ENCODE peak calls at places on chromosomes 13 and 19, in eight cellular contexts. P is HCT116; T is pancreas; Y is CD4-positive, alpha-beta T cell; B is transverse colon; X is prostate gland; H is aorta; O is substantia nigra. D is an unnamed sample.
A peak's percentile ranks its signal among the peaks of the same experiment; 100 is the strongest.

GRCh38 chr19:48415395-48415794 is 21.9 kb downstream of the GRIN2D start:
- DNase-seq in P (peak; percentile 84), Y (peak; percentile 50), O (peak; percentile 40), X (peak; percentile 37), T (peak; percentile 84), H (peak; percentile 91), B (peak; percentile 92), D (peak; percentile 29)

GRCh38 chr13:75715598-75716523 is 79.7 kb downstream of the LMO7 start:
- DNase-seq in H (no peak), O (no peak), X (no peak), B (no peak), P (no peak), T (no peak), Y (no peak), D (peak; percentile 53)

GRCh38 chr13:24270639-24271131 is 38.7 kb upstream of the C1QTNF9 start:
- DNase-seq in T (peak; percentile 46), B (peak; percentile 62), P (no peak), X (no peak), H (peak; percentile 86), O (peak; percentile 74), Y (no peak), D (peak; percentile 28)

GRCh38 chr19:8209965-8210659 is 942 bp downstream of the CERS4 start:
- DNase-seq in O (no peak), P (no peak), B (no peak), Y (no peak), T (peak; percentile 60), X (peak; percentile 12), H (no peak), D (no peak)

GRCh38 chr19:53865918-53866696 is 1.6 kb upstream of the MYADM start:
- DNase-seq in T (peak; percentile 66), Y (peak; percentile 49), B (peak; percentile 81), O (peak; percentile 76), P (peak; percentile 60), H (peak; percentile 94), X (peak; percentile 32), D (peak; percentile 38)

GRCh38 chr19:48569814-48570213 is 17.8 kb downstream of the SULT2B1 start:
- DNase-seq in X (peak; percentile 54), T (no peak), Y (no peak), P (no peak), H (no peak), B (no peak), O (no peak), D (no peak)

GRCh38 chr13:108859202-108860012 is 230.0 kb downstream of the MYO16 start:
- DNase-seq in Y (no peak), H (no peak), P (no peak), X (no peak), O (no peak), B (no peak), T (no peak), D (no peak)

GRCh38 chr13:42255854-42256253 is 16.1 kb upstream of the AKAP11 start:
- DNase-seq in O (no peak), P (no peak), Y (no peak), X (no peak), H (no peak), B (no peak), T (no peak), D (peak; percentile 53)

GRCh38 chr19:39937094-39937493 is 2.7 kb upstream of the FCGBP start:
- DNase-seq in Y (no peak), O (no peak), T (no peak), H (no peak), B (no peak), X (no peak), P (no peak), D (no peak)

GRCh38 chr19:35030257-35031071 is at the start of gene SCN1B:
- DNase-seq in P (peak; percentile 22), H (peak; percentile 93), B (peak; percentile 46), Y (peak; percentile 64), X (no peak), O (peak; percentile 59), T (peak; percentile 83), D (peak; percentile 63)

GRCh38 chr19:19465436-19466070 is 49.8 kb downstream of the TSSK6 start:
- DNase-seq in B (no peak), O (no peak), H (no peak), X (no peak), T (peak; percentile 78), Y (no peak), P (no peak), D (no peak)

GRCh38 chr19:19470579-19470978 is 44.8 kb downstream of the TSSK6 start:
- DNase-seq in B (no peak), P (no peak), O (no peak), Y (no peak), X (no peak), T (no peak), H (no peak), D (no peak)

GRCh38 chr19:19466201-19466600 is 49.1 kb downstream of the TSSK6 start:
- DNase-seq in Y (no peak), T (no peak), B (no peak), X (no peak), P (no peak), O (no peak), H (no peak), D (no peak)

GRCh38 chr19:19471682-19472081 is 43.7 kb downstream of the TSSK6 start:
- DNase-seq in Y (no peak), T (no peak), P (no peak), B (no peak), X (no peak), H (no peak), O (no peak), D (no peak)

DNA sequence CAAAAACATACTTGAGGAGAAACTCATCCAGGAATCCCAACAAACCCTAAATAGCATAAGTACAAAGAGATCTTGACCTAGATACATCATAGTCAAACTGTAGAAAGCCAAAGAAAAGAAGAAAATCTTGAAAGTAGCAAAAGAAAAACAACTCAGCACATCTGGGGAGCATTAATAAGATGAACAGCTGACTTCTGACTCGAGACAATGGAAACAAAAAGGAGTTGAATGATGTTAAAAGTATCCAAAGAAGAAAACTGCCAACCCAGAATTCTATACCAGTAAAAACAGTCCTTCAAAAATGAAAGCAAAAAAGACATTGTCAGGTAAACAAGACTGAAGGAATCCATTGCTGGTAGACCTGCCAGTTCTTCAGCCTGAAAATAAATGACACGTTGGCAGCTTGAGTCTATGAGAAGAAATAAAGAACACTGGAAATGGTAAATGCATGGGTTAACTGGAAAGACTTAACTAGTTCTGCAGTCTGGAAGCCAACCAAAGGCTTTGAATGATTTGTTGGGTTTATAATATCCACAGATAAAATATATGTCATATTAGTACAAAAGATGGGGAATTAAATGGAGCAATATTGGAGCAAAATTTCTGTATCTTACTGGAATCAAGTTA is 46.8 kb downstream of the TSSK6 start:
- DNase-seq in O (no peak), X (no peak), H (no peak), Y (no peak), B (no peak), T (no peak), P (no peak), D (no peak)
- H3K27ac ChIP-seq in O (no peak overlapping the region), X (no peak overlapping the region), H (no peak overlapping the region), Y (no peak overlapping the region), B (no peak overlapping the region), T (no peak overlapping the region), P (no peak overlapping the region), D (no peak overlapping the region)

DNA sequence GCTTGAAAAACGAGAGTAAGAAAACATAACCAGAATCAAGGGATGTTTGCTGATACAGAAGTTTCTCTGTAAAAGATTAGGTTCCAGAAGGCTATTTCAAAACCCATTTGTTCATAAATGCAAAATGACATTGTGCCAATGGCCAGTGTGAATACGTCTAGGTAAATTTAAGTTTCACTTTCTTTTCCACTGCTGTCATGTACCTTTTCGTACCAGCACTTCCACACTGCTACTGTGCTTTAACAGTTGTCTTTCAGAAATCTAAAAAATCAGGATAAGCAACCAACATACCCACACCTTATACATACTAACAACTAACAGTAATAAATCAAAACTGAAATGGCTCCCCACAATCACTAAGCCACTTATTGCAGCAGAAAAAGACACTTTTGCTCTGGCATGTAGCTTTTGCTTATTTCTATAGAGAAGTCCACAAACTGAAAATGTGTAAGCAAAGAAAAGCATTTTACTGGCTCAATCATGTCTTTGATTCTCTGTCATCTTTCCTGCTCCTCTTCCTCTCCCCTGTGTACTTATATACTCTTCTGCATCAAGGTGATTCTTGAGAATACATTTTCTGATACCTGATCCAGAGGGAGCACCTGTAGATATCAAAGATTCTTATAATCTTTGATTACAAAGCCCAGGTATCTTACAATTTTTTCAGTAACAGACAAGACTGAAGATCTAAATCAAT is 34.3 kb downstream of the ELF1 start:
- DNase-seq in H (no peak), P (no peak), O (no peak), B (no peak), T (no peak), Y (no peak), X (no peak), D (peak; percentile 23)
- H3K27ac ChIP-seq in H (no peak overlapping the region), P (no peak overlapping the region), O (peak overlapping the region; percentile 72), B (peak overlapping the region; percentile 82), T (no peak overlapping the region), Y (peak overlapping the region; percentile 87), X (peak overlapping the region; percentile 78), D (peak overlapping the region; percentile 18)

DNA sequence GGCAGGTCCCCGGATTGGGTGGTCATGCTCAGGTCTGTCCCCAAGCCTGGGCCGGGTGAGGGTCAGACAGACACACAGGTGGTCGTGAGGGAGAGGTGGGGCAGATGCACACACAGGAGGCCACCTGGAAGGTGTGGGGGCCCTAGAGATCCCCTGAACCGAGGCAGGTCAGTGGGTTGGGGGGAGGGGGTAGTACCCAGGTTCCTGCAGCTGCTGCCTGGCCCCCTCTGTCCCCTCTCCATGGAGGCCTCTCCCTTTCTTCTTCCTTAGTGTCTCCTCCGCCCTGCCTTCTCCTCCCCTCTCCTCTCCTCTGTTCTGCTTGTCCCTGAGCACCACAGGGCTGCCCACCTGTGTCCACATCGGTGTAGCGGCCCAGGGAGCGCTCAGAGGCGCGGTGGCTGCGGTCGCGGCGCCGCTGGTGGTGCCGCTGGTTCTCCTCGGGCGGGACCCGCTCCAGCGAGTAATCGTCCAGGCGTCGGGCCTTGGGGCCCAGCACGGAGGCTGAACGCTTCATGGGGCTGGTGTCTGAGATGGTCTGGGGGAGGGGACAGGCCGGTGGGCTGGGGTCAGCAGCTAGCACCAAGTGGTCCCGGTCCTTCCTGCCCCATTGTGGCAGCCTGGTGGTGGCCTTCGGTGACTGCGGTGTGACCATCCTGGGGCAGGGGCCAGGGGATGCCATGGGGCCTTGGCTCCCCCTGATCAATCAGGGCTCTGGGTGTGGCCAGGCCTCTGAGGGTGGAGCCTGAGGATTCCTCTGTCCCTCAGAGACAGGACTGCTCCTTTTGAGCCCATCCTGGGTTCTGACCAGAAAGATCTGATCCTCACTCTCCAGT is 59.0 kb downstream of the IER2 start:
- DNase-seq in X (no peak), H (no peak), B (no peak), O (no peak), Y (no peak), P (no peak), T (no peak), D (no peak)
- H3K27ac ChIP-seq in X (no peak overlapping the region), H (no peak overlapping the region), B (no peak overlapping the region), O (no peak overlapping the region), Y (no peak overlapping the region), P (no peak overlapping the region), T (no peak overlapping the region), D (no peak overlapping the region)

DNA sequence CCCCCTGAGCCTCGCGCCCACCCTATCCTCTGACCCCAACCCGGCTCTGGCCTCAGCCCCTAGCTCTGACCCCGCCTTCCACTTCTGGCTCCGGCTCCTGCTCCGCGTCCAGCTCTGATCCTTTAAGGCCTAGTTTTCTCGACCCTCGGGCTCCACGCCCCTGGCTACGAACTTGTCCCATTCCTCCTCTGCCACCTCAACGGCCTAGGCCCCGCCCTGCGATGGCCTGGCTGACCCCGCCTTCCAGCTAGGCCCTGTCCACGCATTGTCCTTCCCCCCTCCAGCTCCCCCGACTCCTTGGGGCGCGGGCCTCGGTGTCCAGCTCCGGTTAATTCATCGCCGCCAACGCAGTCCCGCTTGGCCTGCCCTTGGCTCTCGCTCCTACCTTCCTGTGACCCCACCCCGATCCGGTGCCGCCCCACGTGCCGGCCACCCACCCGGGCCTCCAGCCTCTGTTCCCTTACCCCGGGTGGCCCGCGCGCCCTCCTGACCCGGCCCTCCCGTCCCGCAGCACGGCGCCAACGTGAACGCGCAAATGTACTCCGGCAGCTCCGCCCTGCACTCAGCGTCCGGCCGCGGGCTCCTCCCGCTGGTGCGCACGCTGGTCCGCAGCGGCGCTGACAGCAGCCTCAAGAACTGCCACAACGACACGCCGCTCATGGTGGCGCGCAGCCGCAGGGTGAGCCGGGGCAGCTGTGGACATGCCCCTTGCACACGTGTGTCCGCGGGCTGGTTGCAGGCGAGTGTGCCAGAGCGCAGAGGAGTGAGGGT is 9.4 kb downstream of the BCL3 start:
- DNase-seq in Y (no peak), P (no peak), T (peak; percentile 78), B (peak; percentile 40), X (no peak), H (peak; percentile 93), O (no peak), D (no peak)
- H3K27ac ChIP-seq in Y (no peak overlapping the region), P (peak overlapping the region; percentile 18), T (peak overlapping the region; percentile 51), B (peak overlapping the region; percentile 99), X (peak overlapping the region; percentile 46), H (peak overlapping the region; percentile 56), O (no peak overlapping the region), D (no peak overlapping the region)

D was measured in mammary epithelial cell.